ENCODE peak calls at places on chromosomes 11 and 22, in ten cellular contexts. U is stimulated activated naive CD8-positive, alpha-beta T cell treated with anti-CD3 and anti-CD28 coated beads, Interleukin-15, Interleukin-2, amounts not matched to agents 100 U/mL and 50 U/mL, for 24 hours; O is activated naive CD8-positive, alpha-beta T cell treated with anti-CD3 and anti-CD28 coated beads, Interleukin-2, amount 50 U/mL, for 24 hours; W is heart right ventricle; T is left cardiac atrium; H is A549; B is foreskin keratinocyte; F is activated T-cell treated with anti-CD3 and anti-CD28 coated beads, Interleukin-2, amount 50 U/mL, for 4 hours; R is PC-3; J is activated CD4-positive, CD25-positive, alpha-beta regulatory T cell treated with anti-CD3 and anti-CD28 coated beads, Interleukin-2, amount 50 U/mL, for 24 hours. A is an unnamed sample.

GRCh38 chr11:118224512-118225180 is at the start of gene JAML:
- ATAC-seq in B (no peak), T (peak), U (peak), W (peak), H (no peak), F (peak), O (peak), R (no peak), J (peak), A (peak)

GRCh38 chr11:79332017-79332416 is 108.8 kb downstream of the TENM4 start:
- ATAC-seq in T (no peak), F (no peak), U (no peak), O (no peak), J (no peak), W (peak), H (no peak), R (no peak), B (no peak), A (no peak)

GRCh38 chr11:122393209-122393850 is 262.2 kb upstream of the UBASH3B start:
- ATAC-seq in F (no peak), U (no peak), O (no peak), B (no peak), T (peak), R (no peak), W (no peak), H (no peak), J (no peak), A (no peak)

GRCh38 chr11:105456950-105457349 is 152.9 kb upstream of the GRIA4 start:
- ATAC-seq in W (no peak), R (no peak), B (peak), T (no peak), F (no peak), H (no peak), J (no peak), U (no peak), O (no peak), A (no peak)

GRCh38 chr22:33578752-33579151 is 341.5 kb downstream of the LARGE1 start:
- ATAC-seq in T (no peak), B (no peak), J (no peak), R (no peak), U (no peak), F (no peak), W (peak), H (no peak), O (no peak), A (no peak)

GRCh38 chr11:107430525-107430924 is 27.1 kb downstream of the CWF19L2 start:
- ATAC-seq in O (no peak), B (no peak), H (no peak), W (no peak), U (no peak), F (no peak), J (no peak), R (no peak), T (no peak), A (no peak)

GRCh38 chr11:63837719-63838118 is 1.2 kb upstream of the MARK2 start:
- ATAC-seq in R (no peak), B (no peak), U (no peak), W (no peak), F (no peak), J (no peak), T (no peak), H (no peak), O (no peak), A (no peak)

GRCh38 chr11:117820071-117820470 is 4.5 kb downstream of the FXYD2 start:
- ATAC-seq in F (no peak), H (no peak), W (no peak), R (no peak), B (no peak), O (no peak), T (no peak), U (no peak), J (no peak), A (no peak)

GRCh38 chr22:22865311-22866072 is 22.1 kb upstream of the IGLL5 start:
- ATAC-seq in F (peak), U (peak), T (no peak), B (no peak), W (peak), R (no peak), J (peak), H (no peak), O (peak), A (peak)

GRCh38 chr11:79493555-79494171 is 52.8 kb upstream of the TENM4 start:
- ATAC-seq in B (peak), F (no peak), R (peak), J (no peak), T (peak), H (peak), O (peak), W (peak), U (peak), A (peak)

GRCh38 chr11:63485777-63486176 is 5.2 kb downstream of the PLAAT5 start:
- ATAC-seq in W (no peak), B (no peak), R (no peak), U (no peak), F (no peak), T (no peak), J (no peak), H (no peak), O (no peak), A (no peak)

GRCh38 chr11:108685419-108686161 is 20.7 kb downstream of the DDX10 start:
- ATAC-seq in W (no peak), T (no peak), J (no peak), U (no peak), O (no peak), H (no peak), R (no peak), F (no peak), B (no peak), A (no peak)

GRCh38 chr22:40094449-40094848 is 83.3 kb upstream of the TNRC6B start:
- ATAC-seq in W (no peak), F (peak), U (no peak), R (no peak), O (no peak), B (no peak), J (peak), T (no peak), H (no peak), A (peak)

GRCh38 chr11:117210620-117211019 is 11.4 kb downstream of the TAGLN start:
- ATAC-seq in J (no peak), R (no peak), U (no peak), B (no peak), O (no peak), W (no peak), T (no peak), F (no peak), H (no peak), A (no peak)

GRCh38 chr11:33892906-33893594 is 1.2 kb upstream of the LMO2 start:
- ATAC-seq in W (no peak), O (no peak), J (no peak), H (no peak), F (no peak), U (no peak), T (peak), R (no peak), B (no peak), A (no peak)

GRCh38 chr11:73137942-73138274 is 4.2 kb downstream of the FCHSD2 start:
- ATAC-seq in U (no peak), J (no peak), H (no peak), R (no peak), W (no peak), T (no peak), B (no peak), F (no peak), O (no peak), A (no peak)

GRCh38 chr11:120420572-120420971 is 84.4 kb downstream of the ARHGEF12 start:
- ATAC-seq in U (no peak), T (no peak), R (no peak), O (no peak), F (no peak), B (no peak), J (no peak), W (no peak), H (no peak), A (no peak)

GRCh38 chr11:43585877-43586608 is 94.5 kb upstream of the HSD17B12 start:
- ATAC-seq in O (no peak), U (no peak), T (no peak), H (no peak), W (no peak), F (no peak), R (no peak), B (no peak), J (no peak), A (no peak)

GRCh38 chr11:20342347-20343279 is 20.9 kb upstream of the HTATIP2 start:
- ATAC-seq in R (no peak), J (no peak), W (no peak), B (no peak), U (no peak), F (peak), O (no peak), T (no peak), H (no peak), A (no peak)

GRCh38 chr11:15313862-15314261 is 199.1 kb downstream of the INSC start:
- ATAC-seq in B (no peak), R (no peak), H (no peak), T (no peak), U (no peak), W (no peak), F (no peak), O (no peak), J (no peak), A (no peak)

GRCh38 chr11:69683764-69684333 is 8.7 kb upstream of the LTO1 start:
- ATAC-seq in U (no peak), H (peak), F (no peak), O (no peak), W (no peak), T (no peak), B (peak), R (peak), J (no peak), A (no peak)

GRCh38 chr11:95297680-95298452 is 66.9 kb upstream of the SESN3 start:
- ATAC-seq in T (no peak), B (no peak), H (no peak), W (no peak), O (peak), J (peak), U (peak), R (no peak), F (no peak), A (no peak)

GRCh38 chr11:44998051-44998450 is 47.4 kb upstream of the TP53I11 start:
- ATAC-seq in O (no peak), F (no peak), T (no peak), R (no peak), J (no peak), W (no peak), B (no peak), H (no peak), U (no peak), A (no peak)

GRCh38 chr11:75924966-75925784 is 110.2 kb downstream of the UVRAG start:
- ATAC-seq in O (no peak), F (no peak), W (peak), R (peak), T (peak), H (no peak), U (no peak), J (no peak), B (peak), A (no peak)

GRCh38 chr22:20430641-20431519 is 6.7 kb downstream of the SCARF2 start:
- ATAC-seq in H (peak), T (peak), F (peak), O (peak), B (peak), W (no peak), R (peak), U (peak), J (peak), A (peak)

GRCh38 chr11:12598330-12599256 is 75.6 kb upstream of the TEAD1 start:
- ATAC-seq in R (no peak), U (no peak), O (no peak), J (no peak), W (no peak), F (no peak), H (no peak), B (no peak), T (no peak), A (no peak)

GRCh38 chr11:16820324-16821092 is 82.1 kb downstream of the C11orf58 start:
- ATAC-seq in H (peak), B (peak), U (peak), F (peak), O (peak), W (peak), T (peak), R (peak), J (peak), A (peak)

GRCh38 chr11:66880484-66881211 is 23.8 kb downstream of the LRFN4 start:
- ATAC-seq in R (peak), W (no peak), U (no peak), B (peak), J (no peak), H (no peak), O (no peak), F (no peak), T (peak), A (no peak)

GRCh38 chr22:30933457-30933856 is 35.1 kb downstream of the MORC2 start:
- ATAC-seq in F (no peak), U (no peak), J (no peak), R (no peak), W (no peak), T (no peak), B (no peak), H (no peak), O (no peak), A (no peak)

GRCh38 chr11:2820976-2821375 is 64.6 kb downstream of the CDKN1C start:
- ATAC-seq in J (no peak), R (no peak), W (no peak), F (no peak), B (no peak), O (no peak), T (no peak), H (no peak), U (no peak), A (no peak)

GRCh38 chr11:87967459-87967858 is 207.8 kb downstream of the RAB38 start:
- ATAC-seq in W (no peak), U (no peak), H (no peak), R (no peak), O (no peak), T (no peak), B (no peak), F (no peak), J (no peak), A (no peak)

GRCh38 chr11:103867481-103867880 is 169.0 kb upstream of the DDI1 start:
- ATAC-seq in J (no peak), W (no peak), F (no peak), H (no peak), O (no peak), R (no peak), B (peak), U (no peak), T (no peak), A (no peak)

A was measured in stimulated activated memory B cell treated with anti-CD40 and anti-IgM and Interleukin-4, amounts not matched to agents 10 μg/mL and 1 μg/mL and 100 μg/mL, for 72 hours.